ENCODE peak calls at places on chromosomes 2 and 18, in six cellular contexts. K, M, F, Q, H and J are unnamed samples.

GRCh38 chr18:13136056-13136688 is 82.4 kb upstream of the LDLRAD4 start:
- DNase-seq in K (no peak), M (no peak), F (no peak), Q (peak; percentile 16), H (no peak), J (peak; percentile 63)

GRCh38 chr2:143160732-143161707 is 31.8 kb downstream of the ARHGAP15 start:
- DNase-seq in K (no peak), M (no peak), F (no peak), Q (no peak), H (no peak), J (no peak)

GRCh38 chr2:12928197-12928596 is 211.5 kb downstream of the TRIB2 start:
- DNase-seq in K (no peak), M (no peak), F (no peak), Q (no peak), H (no peak), J (no peak)

GRCh38 chr18:55047546-55047945 is 88.3 kb upstream of the CCDC68 start:
- DNase-seq in K (no peak), M (no peak), F (no peak), Q (no peak), H (no peak), J (no peak)

GRCh38 chr2:23366720-23367119 is 18.3 kb upstream of the KLHL29 start:
- DNase-seq in K (no peak), M (no peak), F (no peak), Q (no peak), H (no peak), J (no peak)

GRCh38 chr2:60675309-60675708 is 80.8 kb upstream of the PAPOLG start:
- DNase-seq in K (no peak), M (no peak), F (no peak), Q (no peak), H (no peak), J (no peak)

GRCh38 chr18:3604626-3605408 is 154.8 kb downstream of the TGIF1 start:
- DNase-seq in K (no peak), M (no peak), F (no peak), Q (no peak), H (no peak), J (no peak)

GRCh38 chr18:67417864-67418523 is 98.5 kb downstream of the DSEL start:
- DNase-seq in K (no peak), M (no peak), F (no peak), Q (no peak), H (no peak), J (peak; percentile 21)

GRCh38 chr2:66494708-66495107 is 59.8 kb downstream of the MEIS1 start:
- DNase-seq in K (no peak), M (peak; percentile 63), F (no peak), Q (peak; percentile 48), H (peak; percentile 70), J (no peak)

GRCh38 chr2:233441161-233442027 is 87.1 kb downstream of the DGKD start:
- DNase-seq in K (no peak), M (no peak), F (peak; percentile 57), Q (peak; percentile 7), H (no peak), J (no peak)

GRCh38 chr2:226410212-226410611 is 389.4 kb downstream of the IRS1 start:
- DNase-seq in K (no peak), M (no peak), F (no peak), Q (no peak), H (no peak), J (no peak)

GRCh38 chr2:25982273-25982967 is at the start of gene KIF3C:
- DNase-seq in K (no peak), M (peak; percentile 77), F (peak; percentile 81), Q (peak; percentile 66), H (no peak), J (peak; percentile 61)

GRCh38 chr2:65287364-65287763 is 59.7 kb downstream of the ACTR2 start:
- DNase-seq in K (no peak), M (no peak), F (no peak), Q (no peak), H (no peak), J (no peak)

GRCh38 chr2:88658890-88659881 is 31.9 kb upstream of the EIF2AK3 start:
- DNase-seq in K (no peak), M (peak; percentile 63), F (no peak), Q (peak; percentile 18), H (no peak), J (no peak)

GRCh38 chr2:55146266-55146665 is 85.8 kb downstream of the CLHC1 start:
- DNase-seq in K (no peak), M (no peak), F (no peak), Q (no peak), H (no peak), J (no peak)

GRCh38 chr2:260507-261161 is 3.2 kb downstream of the SH3YL1 start:
- DNase-seq in K (no peak), M (no peak), F (no peak), Q (no peak), H (no peak), J (no peak)

GRCh38 chr2:149420053-149420963 is 89.9 kb downstream of the LYPD6 start:
- DNase-seq in K (no peak), M (no peak), F (no peak), Q (peak; percentile 19), H (no peak), J (no peak)

GRCh38 chr2:112147796-112148195 is 9.6 kb downstream of the FBLN7 start:
- DNase-seq in K (no peak), M (peak; percentile 29), F (peak; percentile 35), Q (no peak), H (no peak), J (no peak)

GRCh38 chr18:22378672-22379282 is 38.9 kb downstream of the CTAGE1 start:
- DNase-seq in K (peak; percentile 39), M (no peak), F (no peak), Q (peak; percentile 50), H (no peak), J (no peak)

GRCh38 chr18:1092228-1092627 is 187.6 kb downstream of the ADCYAP1 start:
- DNase-seq in K (no peak), M (no peak), F (no peak), Q (no peak), H (no peak), J (no peak)

GRCh38 chr2:43707255-43707654 is 31.0 kb upstream of the C1GALT1C1L start:
- DNase-seq in K (no peak), M (peak; percentile 70), F (no peak), Q (peak; percentile 43), H (no peak), J (no peak)

GRCh38 chr2:76197428-76197827 is 486.7 kb upstream of the GCFC2 start:
- DNase-seq in K (no peak), M (no peak), F (no peak), Q (no peak), H (no peak), J (no peak)

GRCh38 chr2:100832885-100833284 is 12.9 kb downstream of the NPAS2 start:
- DNase-seq in K (no peak), M (no peak), F (no peak), Q (peak; percentile 68), H (no peak), J (no peak)

GRCh38 chr2:129160879-129161278 is 818.6 kb upstream of the RAB6C start:
- DNase-seq in K (no peak), M (no peak), F (no peak), Q (no peak), H (no peak), J (no peak)

GRCh38 chr18:79588636-79589481 is 90.7 kb upstream of the CTDP1 start:
- DNase-seq in K (no peak), M (peak; percentile 91), F (peak; percentile 77), Q (peak; percentile 78), H (peak; percentile 71), J (no peak)

GRCh38 chr2:181780159-181781081 is 100.1 kb upstream of the NEUROD1 start:
- DNase-seq in K (no peak), M (no peak), F (no peak), Q (peak; percentile 13), H (peak; percentile 58), J (no peak)

GRCh38 chr2:72734432-72734831 is 91.4 kb downstream of the EXOC6B start:
- DNase-seq in K (no peak), M (no peak), F (no peak), Q (no peak), H (no peak), J (no peak)

GRCh38 chr2:20670315-20671035 is 3.5 kb downstream of the GDF7 start:
- DNase-seq in K (no peak), M (no peak), F (peak; percentile 56), Q (no peak), H (no peak), J (no peak)

GRCh38 chr2:20671736-20672080 is 4.8 kb downstream of the GDF7 start:
- DNase-seq in K (no peak), M (no peak), F (no peak), Q (no peak), H (no peak), J (no peak)

GRCh38 chr2:20672191-20672951 is 5.4 kb downstream of the GDF7 start:
- DNase-seq in K (no peak), M (no peak), F (no peak), Q (no peak), H (no peak), J (no peak)

GRCh38 chr2:20669609-20670314 is 2.8 kb downstream of the GDF7 start:
- DNase-seq in K (no peak), M (no peak), F (peak; percentile 56), Q (no peak), H (no peak), J (no peak)

GRCh38 chr2:20671036-20671735 is 4.2 kb downstream of the GDF7 start:
- DNase-seq in K (no peak), M (no peak), F (no peak), Q (no peak), H (no peak), J (no peak)
- H3K27me3 ChIP-seq in K (no peaks in the 10 kb centered on the region), M (peaks cover 70% of the 10 kb centered on the region), F (peaks cover 75% of the 10 kb centered on the region), Q (peaks cover 78% of the 10 kb centered on the region), H (no peaks in the 10 kb centered on the region), J (peaks cover 19% of the 10 kb centered on the region)

GRCh38 chr2:236157815-236158498 is 10.2 kb downstream of the GBX2 start:
- DNase-seq in K (no peak), M (no peak), F (peak; percentile 26), Q (no peak), H (no peak), J (no peak)
- H3K27me3 ChIP-seq in K (no peaks in the 10 kb centered on the region), M (peaks cover 49% of the 10 kb centered on the region), F (peaks cover 45% of the 10 kb centered on the region), Q (peaks cover 55% of the 10 kb centered on the region), H (no peaks in the 10 kb centered on the region), J (no peaks in the 10 kb centered on the region)

GRCh38 chr18:32975166-32975441 is 202.3 kb upstream of the KLHL14 start:
- DNase-seq in K (no peak), M (no peak), F (no peak), Q (no peak), H (no peak), J (no peak)
- H3K27me3 ChIP-seq in K (no peaks in the 10 kb centered on the region), M (no peaks in the 10 kb centered on the region), F (no peaks in the 10 kb centered on the region), Q (no peaks in the 10 kb centered on the region), H (no peaks in the 10 kb centered on the region), J (no peaks in the 10 kb centered on the region)

DNA sequence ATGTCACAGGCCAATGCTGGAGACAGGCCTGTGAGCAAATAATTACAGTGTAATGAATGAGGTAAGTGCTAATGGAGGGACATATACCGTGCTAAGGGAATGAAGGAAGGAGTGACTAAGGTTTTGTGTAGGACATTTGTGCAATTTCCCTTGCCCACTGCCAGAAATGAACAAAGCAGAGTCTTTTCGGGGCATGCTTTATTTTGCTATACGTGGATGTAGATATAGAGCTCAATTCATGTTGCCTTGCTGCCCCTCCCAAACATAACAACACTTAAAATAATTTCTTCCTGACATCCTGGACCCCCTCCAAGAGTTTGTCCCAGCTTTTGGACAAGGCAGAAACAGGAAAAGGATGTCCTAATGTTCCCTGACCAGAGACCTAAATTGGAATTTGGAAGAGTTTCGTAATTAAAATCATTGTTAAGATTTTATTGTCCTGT is 23.7 kb upstream of the CD28 start:
- DNase-seq in K (no peak), M (peak; percentile 40), F (no peak), Q (no peak), H (no peak), J (no peak)
- H3K27me3 ChIP-seq in K (no peaks in the 10 kb centered on the region), M (no peaks in the 10 kb centered on the region), F (no peaks in the 10 kb centered on the region), Q (no peaks in the 10 kb centered on the region), H (no peaks in the 10 kb centered on the region), J (no peaks in the 10 kb centered on the region)

GRCh38 chr2:46296840-46297545 is at the start of gene EPAS1:
- DNase-seq in K (no peak), M (peak; percentile 98), F (peak; percentile 99), Q (peak; percentile 96), H (peak; percentile 90), J (peak; percentile 73)
- H3K27me3 ChIP-seq in K (no peaks in the 10 kb centered on the region), M (no peaks in the 10 kb centered on the region), F (no peaks in the 10 kb centered on the region), Q (no peaks in the 10 kb centered on the region), H (no peaks in the 10 kb centered on the region), J (peaks cover 13% of the 10 kb centered on the region)